ENCODE peak calls at places on chromosomes 3 and 15, in ten cellular contexts. J is IMR-90, F is K562, M is A549, R is prostate gland, Q is lower leg skin, A is ovary, O is heart left ventricle, U is Peyer's patch, G is stomach. X is an unnamed sample.

GRCh38 chr3:138439646-138440045 is 5.2 kb downstream of the ESYT3 start:
- DNase-seq in M (no peak), A (no peak), G (no peak), O (no peak), F (no peak), Q (no peak), R (no peak), J (no peak), U (no peak), X (no peak)

GRCh38 chr3:117059054-117059989 is 349.7 kb downstream of the TUSC7 start:
- DNase-seq in U (no peak), Q (no peak), R (no peak), M (peak), O (no peak), A (no peak), G (no peak), J (peak), F (peak), X (no peak)

GRCh38 chr3:74883690-74884089 is 269.2 kb upstream of the CNTN3 start:
- DNase-seq in A (no peak), G (no peak), O (no peak), U (no peak), Q (no peak), R (no peak), F (no peak), J (peak), M (no peak), X (no peak)

GRCh38 chr15:59892995-59893394 is 111.1 kb upstream of the FOXB1 start:
- DNase-seq in J (peak), A (no peak), G (no peak), O (no peak), U (no peak), R (no peak), Q (no peak), F (no peak), M (no peak), X (no peak)

GRCh38 chr3:134708671-134709070 is 57.8 kb upstream of the KY start:
- DNase-seq in A (no peak), F (no peak), Q (no peak), R (no peak), O (no peak), M (no peak), J (peak), G (no peak), U (no peak), X (no peak)

GRCh38 chr3:193897288-193897687 is 238.7 kb upstream of the HES1 start:
- DNase-seq in A (peak), Q (no peak), R (no peak), G (no peak), J (no peak), O (peak), M (no peak), U (no peak), F (peak), X (peak)

GRCh38 chr3:134359121-134360010 is 14.9 kb downstream of the AMOTL2 start:
- DNase-seq in U (no peak), G (no peak), Q (no peak), R (no peak), A (no peak), M (no peak), F (no peak), O (peak), J (no peak), X (no peak)

GRCh38 chr15:25860885-25861866 is 2.0 kb downstream of the ATP10A start:
- DNase-seq in G (no peak), J (no peak), M (no peak), A (no peak), F (no peak), Q (no peak), O (no peak), U (no peak), R (no peak), X (no peak)

GRCh38 chr3:142647856-142648255 is 51.7 kb downstream of the PLS1 start:
- DNase-seq in M (peak), F (no peak), G (no peak), O (no peak), R (no peak), Q (no peak), J (peak), U (no peak), A (no peak), X (no peak)

GRCh38 chr15:41940441-41940857 is 31.9 kb downstream of the EHD4 start:
- DNase-seq in R (no peak), M (no peak), F (no peak), A (no peak), Q (no peak), O (no peak), U (no peak), J (peak), G (no peak), X (peak)

GRCh38 chr3:129015388-129016105 is 14.4 kb downstream of the EFCC1 start:
- DNase-seq in J (no peak), Q (no peak), R (no peak), F (peak), A (peak), M (no peak), G (no peak), U (peak), O (peak), X (peak)

GRCh38 chr3:62803276-62803675 is 71.9 kb downstream of the CADPS start:
- DNase-seq in G (no peak), J (no peak), O (no peak), R (no peak), U (no peak), A (no peak), M (no peak), Q (no peak), F (no peak), X (no peak)

GRCh38 chr15:39680868-39681267 is 100.0 kb downstream of the THBS1 start:
- DNase-seq in U (no peak), A (no peak), F (no peak), J (peak), R (no peak), M (no peak), O (no peak), G (no peak), Q (no peak), X (no peak)

GRCh38 chr3:43102773-43103480 is 3.0 kb downstream of the POMGNT2 start:
- DNase-seq in A (no peak), Q (no peak), O (no peak), G (no peak), M (no peak), R (no peak), J (no peak), U (no peak), F (no peak), X (peak)

GRCh38 chr3:182019926-182020325 is 308.2 kb downstream of the SOX2 start:
- DNase-seq in Q (no peak), O (no peak), M (no peak), A (no peak), R (no peak), G (no peak), U (no peak), F (no peak), J (no peak), X (no peak)

GRCh38 chr3:8617921-8618320 is 26.7 kb downstream of the SSUH2 start:
- DNase-seq in M (no peak), R (no peak), Q (no peak), U (no peak), A (no peak), F (no peak), O (no peak), J (no peak), G (peak), X (no peak)

GRCh38 chr15:58696740-58697139 is 52.8 kb downstream of the ADAM10 start:
- DNase-seq in F (no peak), A (no peak), O (no peak), U (no peak), G (no peak), J (no peak), R (no peak), M (no peak), Q (no peak), X (no peak)

GRCh38 chr15:58562135-58562534 is 130.3 kb downstream of the LIPC start:
- DNase-seq in R (no peak), J (no peak), M (no peak), G (no peak), A (no peak), Q (no peak), U (no peak), O (no peak), F (no peak), X (no peak)

GRCh38 chr15:60798821-60799220 is 319.9 kb upstream of the ICE2 start:
- DNase-seq in G (no peak), F (no peak), R (no peak), U (no peak), J (peak), A (peak), O (no peak), M (no peak), Q (no peak), X (peak)

GRCh38 chr15:78830514-78831228 is 19.4 kb upstream of the ADAMTS7 start:
- DNase-seq in R (no peak), G (no peak), O (no peak), U (no peak), J (no peak), M (no peak), Q (no peak), F (no peak), A (no peak), X (no peak)
- TF ChIP-seq POLR2A in R (no peak), G (no peak), O (no peak), U (no peak), J (no peak), M (no peak), Q (no peak), F (no peak), A (no peak), X (no peak)

GRCh38 chr3:121660356-121661171 is at the start of gene HCLS1:
- DNase-seq in F (no peak), J (no peak), R (peak), U (peak), A (no peak), G (peak), M (no peak), Q (peak), O (peak), X (peak)
- TF ChIP-seq POLR2A in F (peak), J (no peak), R (no peak), U (peak), A (no peak), G (no peak), M (no peak), Q (peak), O (peak), X (peak)

GRCh38 chr3:171460226-171461086 is at the start of gene TNIK:
- DNase-seq in U (peak), M (peak), R (peak), Q (peak), O (peak), J (peak), F (peak), A (peak), G (peak), X (peak)
- TF ChIP-seq POLR2A in U (peak), M (no peak), R (peak), Q (no peak), O (peak), J (no peak), F (peak), A (no peak), G (no peak), X (no peak)

DNA sequence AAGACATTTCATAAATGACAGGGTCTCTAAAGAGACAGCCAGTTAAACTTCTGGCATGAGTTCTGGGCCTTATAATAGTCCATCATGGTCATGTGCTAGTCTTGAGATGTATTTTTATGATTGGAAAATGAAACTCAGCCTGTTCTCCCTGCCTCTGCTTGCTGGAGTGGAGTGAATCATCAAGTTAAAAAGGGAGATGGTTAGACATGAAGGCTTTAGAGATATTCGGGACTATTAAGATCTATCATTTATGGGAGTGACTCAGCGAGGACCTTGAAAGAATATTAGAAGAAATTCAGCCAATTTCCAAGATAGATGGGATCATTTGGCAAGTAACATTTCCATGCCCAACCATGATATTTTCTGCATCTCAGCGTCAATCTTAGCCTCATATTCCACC is 79.8 kb downstream of the AGBL1 start:
- DNase-seq in J (no peak), M (no peak), Q (no peak), R (no peak), F (no peak), O (no peak), G (no peak), A (no peak), U (no peak), X (no peak)
- TF ChIP-seq POLR2A in J (no peak), M (no peak), Q (no peak), R (no peak), F (no peak), O (no peak), G (no peak), A (no peak), U (no peak), X (no peak)

X was measured in adrenal gland.